ENCODE peak calls at places on chromosomes 1 and 21, in seven cellular contexts. One of them, this sample, is unnamed.

GRCh38 chr1:228347181-228347580 is 59.5 kb downstream of the TRIM11 start:
- DNase-seq in fibroblast of mammary gland: no peak
- DNase-seq in heart left ventricle: peak
- DNase-seq in AG04449: no peak
- DNase-seq in omental fat pad: peak
- DNase-seq in lower lobe of right lung: peak
- DNase-seq in AG09309: no peak
- DNase-seq in this sample: no peak

GRCh38 chr1:4681026-4681425 is 26.6 kb downstream of the AJAP1 start:
- DNase-seq in omental fat pad: no peak
- DNase-seq in AG04449: no peak
- DNase-seq in AG09309: no peak
- DNase-seq in heart left ventricle: no peak
- DNase-seq in lower lobe of right lung: no peak
- DNase-seq in fibroblast of mammary gland: no peak
- DNase-seq in this sample: no peak

GRCh38 chr1:110696818-110697217 is 22.1 kb upstream of the KCNA3 start:
- DNase-seq in heart left ventricle: no peak
- DNase-seq in omental fat pad: no peak
- DNase-seq in AG09309: no peak
- DNase-seq in fibroblast of mammary gland: no peak
- DNase-seq in lower lobe of right lung: no peak
- DNase-seq in AG04449: no peak
- DNase-seq in this sample: no peak

GRCh38 chr1:54884768-54885167 is 2.2 kb downstream of the DHCR24 start:
- DNase-seq in omental fat pad: no peak
- DNase-seq in AG04449: no peak
- DNase-seq in fibroblast of mammary gland: no peak
- DNase-seq in heart left ventricle: no peak
- DNase-seq in AG09309: no peak
- DNase-seq in lower lobe of right lung: no peak
- DNase-seq in this sample: no peak

GRCh38 chr1:23421752-23422312 is 2.7 kb downstream of the TCEA3 start:
- DNase-seq in AG04449: no peak
- DNase-seq in lower lobe of right lung: no peak
- DNase-seq in heart left ventricle: no peak
- DNase-seq in fibroblast of mammary gland: peak
- DNase-seq in omental fat pad: no peak
- DNase-seq in AG09309: no peak
- DNase-seq in this sample: no peak

GRCh38 chr1:227417622-227418245 is 99.4 kb upstream of the CDC42BPA start:
- DNase-seq in fibroblast of mammary gland: peak
- DNase-seq in AG04449: no peak
- DNase-seq in lower lobe of right lung: no peak
- DNase-seq in omental fat pad: no peak
- DNase-seq in heart left ventricle: no peak
- DNase-seq in AG09309: no peak
- DNase-seq in this sample: no peak

GRCh38 chr1:175629318-175629694 is 114.1 kb downstream of the TNR start:
- DNase-seq in omental fat pad: no peak
- DNase-seq in AG04449: no peak
- DNase-seq in fibroblast of mammary gland: no peak
- DNase-seq in lower lobe of right lung: no peak
- DNase-seq in AG09309: no peak
- DNase-seq in heart left ventricle: no peak
- DNase-seq in this sample: no peak

GRCh38 chr1:43885311-43885801 is 48.2 kb upstream of the ARTN start:
- DNase-seq in AG04449: no peak
- DNase-seq in lower lobe of right lung: no peak
- DNase-seq in AG09309: no peak
- DNase-seq in omental fat pad: no peak
- DNase-seq in fibroblast of mammary gland: no peak
- DNase-seq in heart left ventricle: no peak
- DNase-seq in this sample: no peak

GRCh38 chr1:248820041-248820585 is 5.6 kb downstream of the SH3BP5L start:
- DNase-seq in AG04449: no peak
- DNase-seq in fibroblast of mammary gland: no peak
- DNase-seq in heart left ventricle: no peak
- DNase-seq in lower lobe of right lung: no peak
- DNase-seq in omental fat pad: peak
- DNase-seq in AG09309: no peak
- DNase-seq in this sample: no peak

GRCh38 chr1:208227366-208227765 is 16.8 kb downstream of the PLXNA2 start:
- DNase-seq in heart left ventricle: no peak
- DNase-seq in AG09309: no peak
- DNase-seq in AG04449: no peak
- DNase-seq in lower lobe of right lung: no peak
- DNase-seq in omental fat pad: no peak
- DNase-seq in fibroblast of mammary gland: peak
- DNase-seq in this sample: no peak

GRCh38 chr1:7560601-7561181 is 210.4 kb upstream of the VAMP3 start:
- DNase-seq in omental fat pad: no peak
- DNase-seq in AG09309: no peak
- DNase-seq in lower lobe of right lung: no peak
- DNase-seq in heart left ventricle: no peak
- DNase-seq in fibroblast of mammary gland: no peak
- DNase-seq in AG04449: no peak
- DNase-seq in this sample: no peak

GRCh38 chr1:7634841-7635240 is 136.3 kb upstream of the VAMP3 start:
- DNase-seq in omental fat pad: no peak
- DNase-seq in fibroblast of mammary gland: no peak
- DNase-seq in AG04449: no peak
- DNase-seq in AG09309: no peak
- DNase-seq in heart left ventricle: no peak
- DNase-seq in lower lobe of right lung: no peak
- DNase-seq in this sample: no peak

GRCh38 chr21:36976228-36976627 is 9.8 kb upstream of the HLCS start:
- DNase-seq in AG09309: no peak
- DNase-seq in AG04449: no peak
- DNase-seq in lower lobe of right lung: no peak
- DNase-seq in omental fat pad: no peak
- DNase-seq in heart left ventricle: no peak
- DNase-seq in fibroblast of mammary gland: no peak
- DNase-seq in this sample: no peak

GRCh38 chr1:54728027-54728426 is 12.4 kb downstream of the TTC4 start:
- DNase-seq in fibroblast of mammary gland: no peak
- DNase-seq in omental fat pad: no peak
- DNase-seq in heart left ventricle: no peak
- DNase-seq in AG09309: no peak
- DNase-seq in lower lobe of right lung: no peak
- DNase-seq in AG04449: no peak
- DNase-seq in this sample: no peak

DNA sequence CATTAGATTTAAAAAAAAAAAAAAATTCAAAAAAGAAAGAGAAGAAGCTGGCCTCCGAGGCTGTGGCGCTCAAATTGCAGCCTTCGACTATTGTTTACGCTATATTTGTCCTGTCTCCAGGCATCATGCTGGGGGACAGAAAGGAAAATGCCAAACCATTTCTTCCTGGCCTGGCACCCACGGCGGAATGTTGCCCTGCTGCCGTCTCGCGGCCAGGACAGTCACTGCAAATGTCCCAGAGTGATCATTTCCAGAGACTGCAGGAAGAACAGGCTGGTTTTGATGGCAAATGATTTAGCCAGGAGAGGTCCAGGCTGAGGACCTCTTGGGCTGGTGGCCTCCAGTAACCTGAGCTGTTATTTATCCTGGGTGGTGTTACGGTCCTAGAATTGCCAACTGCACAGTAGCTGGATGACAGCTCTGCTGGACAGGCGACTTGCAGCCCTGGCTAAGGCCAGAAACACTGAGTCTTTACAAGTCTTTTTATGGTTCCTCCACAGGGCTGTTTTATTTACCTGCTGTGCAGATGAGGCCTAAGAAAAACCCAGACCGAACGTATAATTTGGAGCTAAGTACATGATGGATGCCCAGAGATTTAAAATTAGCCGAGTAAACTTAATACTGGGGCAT is 30.2 kb upstream of the LRRC38 start:
- DNase-seq in lower lobe of right lung: peak
- DNase-seq in heart left ventricle: peak
- DNase-seq in AG04449: no peak
- DNase-seq in fibroblast of mammary gland: peak
- DNase-seq in omental fat pad: no peak
- DNase-seq in AG09309: no peak
- DNase-seq in this sample: no peak
- TF ChIP-seq CTCF in lower lobe of right lung: peak
- TF ChIP-seq CTCF in heart left ventricle: peak
- TF ChIP-seq CTCF in AG04449: no peak
- TF ChIP-seq CTCF in fibroblast of mammary gland: peak
- TF ChIP-seq CTCF in omental fat pad: no peak
- TF ChIP-seq CTCF in AG09309: no peak
- TF ChIP-seq CTCF in this sample: peak

GRCh38 chr1:224850446-224850845 is 79.0 kb upstream of the DNAH14 start:
- DNase-seq in AG04449: no peak
- DNase-seq in AG09309: no peak
- DNase-seq in omental fat pad: no peak
- DNase-seq in lower lobe of right lung: no peak
- DNase-seq in heart left ventricle: no peak
- DNase-seq in fibroblast of mammary gland: no peak
- DNase-seq in this sample: no peak

GRCh38 chr1:224851210-224851849 is 78.1 kb upstream of the DNAH14 start:
- DNase-seq in fibroblast of mammary gland: peak
- DNase-seq in omental fat pad: peak
- DNase-seq in heart left ventricle: peak
- DNase-seq in lower lobe of right lung: peak
- DNase-seq in AG04449: no peak
- DNase-seq in AG09309: no peak
- DNase-seq in this sample: peak

GRCh38 chr1:224856973-224857372 is 72.5 kb upstream of the DNAH14 start:
- DNase-seq in omental fat pad: no peak
- DNase-seq in lower lobe of right lung: no peak
- DNase-seq in heart left ventricle: no peak
- DNase-seq in AG09309: no peak
- DNase-seq in AG04449: no peak
- DNase-seq in fibroblast of mammary gland: no peak
- DNase-seq in this sample: no peak

GRCh38 chr1:224852901-224853568 is 76.4 kb upstream of the DNAH14 start:
- DNase-seq in AG04449: no peak
- DNase-seq in lower lobe of right lung: no peak
- DNase-seq in heart left ventricle: no peak
- DNase-seq in AG09309: peak
- DNase-seq in omental fat pad: no peak
- DNase-seq in fibroblast of mammary gland: peak
- DNase-seq in this sample: peak

DNA sequence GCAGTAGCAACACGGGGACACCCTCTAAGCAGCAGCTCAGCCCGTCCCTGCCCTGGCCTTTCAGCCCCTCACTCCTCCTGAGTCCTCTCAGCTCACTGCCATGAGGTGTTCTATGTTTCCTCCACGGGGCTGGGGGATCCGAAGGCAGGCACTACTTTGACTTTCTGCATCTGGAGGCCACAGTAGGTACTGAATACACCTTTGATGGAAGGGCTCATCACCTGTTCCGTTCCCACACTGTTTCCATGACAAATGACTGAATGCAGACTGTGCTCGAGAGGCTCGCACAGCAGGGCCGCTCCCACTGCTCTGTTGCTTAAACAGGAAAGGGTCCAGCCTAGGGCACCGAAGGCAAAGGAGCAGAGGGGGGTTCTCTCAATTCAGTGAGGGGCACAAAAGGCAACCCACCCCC is 77.6 kb upstream of the DNAH14 start:
- DNase-seq in omental fat pad: no peak
- DNase-seq in AG09309: no peak
- DNase-seq in AG04449: no peak
- DNase-seq in fibroblast of mammary gland: no peak
- DNase-seq in lower lobe of right lung: no peak
- DNase-seq in heart left ventricle: no peak
- DNase-seq in this sample: no peak
- TF ChIP-seq CTCF in omental fat pad: no peak
- TF ChIP-seq CTCF in AG09309: no peak
- TF ChIP-seq CTCF in AG04449: no peak
- TF ChIP-seq CTCF in fibroblast of mammary gland: no peak
- TF ChIP-seq CTCF in lower lobe of right lung: no peak
- TF ChIP-seq CTCF in heart left ventricle: no peak
- TF ChIP-seq CTCF in this sample: no peak

GRCh38 chr1:150927629-150928028 is 1.5 kb downstream of the SETDB1 start:
- DNase-seq in AG09309: no peak
- DNase-seq in lower lobe of right lung: no peak
- DNase-seq in heart left ventricle: no peak
- DNase-seq in omental fat pad: no peak
- DNase-seq in AG04449: no peak
- DNase-seq in fibroblast of mammary gland: no peak
- DNase-seq in this sample: no peak

GRCh38 chr1:150925080-150925479 is 1.1 kb upstream of the SETDB1 start:
- DNase-seq in fibroblast of mammary gland: no peak
- DNase-seq in AG09309: no peak
- DNase-seq in omental fat pad: no peak
- DNase-seq in heart left ventricle: peak
- DNase-seq in AG04449: no peak
- DNase-seq in lower lobe of right lung: peak
- DNase-seq in this sample: no peak

GRCh38 chr1:150922519-150922975 is 3.6 kb upstream of the SETDB1 start:
- DNase-seq in heart left ventricle: peak
- DNase-seq in lower lobe of right lung: no peak
- DNase-seq in fibroblast of mammary gland: peak
- DNase-seq in AG04449: peak
- DNase-seq in omental fat pad: peak
- DNase-seq in AG09309: peak
- DNase-seq in this sample: peak

GRCh38 chr1:150928286-150928685 is 2.1 kb downstream of the SETDB1 start:
- DNase-seq in AG09309: peak
- DNase-seq in lower lobe of right lung: no peak
- DNase-seq in fibroblast of mammary gland: peak
- DNase-seq in AG04449: no peak
- DNase-seq in heart left ventricle: no peak
- DNase-seq in omental fat pad: no peak
- DNase-seq in this sample: no peak

DNA sequence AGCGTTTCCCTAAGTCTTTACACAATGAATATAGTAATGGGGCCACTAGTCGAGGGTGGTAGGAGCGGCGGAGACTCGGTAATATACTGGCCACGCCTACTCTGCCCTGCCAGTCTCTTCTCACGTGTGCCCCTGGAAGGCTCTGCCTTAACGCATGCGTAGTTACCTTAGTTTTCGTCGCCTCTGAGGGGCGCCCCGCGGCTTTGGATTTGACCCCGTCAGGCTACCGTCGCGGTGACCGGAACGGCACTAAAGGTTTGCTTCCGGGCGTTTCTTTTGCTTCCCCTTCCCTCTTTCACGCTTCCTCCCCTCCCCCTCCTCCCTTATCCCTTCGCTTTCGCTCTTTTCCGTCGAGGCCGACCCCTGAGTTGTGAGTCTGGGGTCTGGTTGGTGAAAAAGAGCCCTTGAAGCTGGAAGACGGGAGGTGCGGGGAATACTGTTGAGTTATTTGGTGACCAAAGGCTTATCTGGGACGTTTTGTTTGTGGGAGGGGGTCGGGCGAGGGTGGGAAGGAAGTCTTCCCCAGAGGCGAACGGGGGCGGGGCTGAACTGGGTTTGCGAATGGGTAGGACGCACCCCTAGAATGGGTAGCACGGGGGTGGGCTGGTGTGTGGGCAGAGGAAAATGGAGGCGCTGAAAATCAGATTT is at the start of gene SETDB1:
- DNase-seq in omental fat pad: peak
- DNase-seq in heart left ventricle: peak
- DNase-seq in fibroblast of mammary gland: peak
- DNase-seq in AG09309: peak
- DNase-seq in AG04449: peak
- DNase-seq in lower lobe of right lung: peak
- DNase-seq in this sample: peak
- TF ChIP-seq CTCF in omental fat pad: no peak
- TF ChIP-seq CTCF in heart left ventricle: peak
- TF ChIP-seq CTCF in fibroblast of mammary gland: no peak
- TF ChIP-seq CTCF in AG09309: no peak
- TF ChIP-seq CTCF in AG04449: peak
- TF ChIP-seq CTCF in lower lobe of right lung: peak
- TF ChIP-seq CTCF in this sample: peak

GRCh38 chr1:22208265-22208972 is 65.5 kb upstream of the WNT4 start:
- DNase-seq in omental fat pad: no peak
- DNase-seq in heart left ventricle: no peak
- DNase-seq in AG09309: no peak
- DNase-seq in AG04449: no peak
- DNase-seq in lower lobe of right lung: no peak
- DNase-seq in fibroblast of mammary gland: no peak
- DNase-seq in this sample: no peak
- TF ChIP-seq CTCF in omental fat pad: no peak
- TF ChIP-seq CTCF in heart left ventricle: no peak
- TF ChIP-seq CTCF in AG09309: no peak
- TF ChIP-seq CTCF in AG04449: no peak
- TF ChIP-seq CTCF in lower lobe of right lung: no peak
- TF ChIP-seq CTCF in fibroblast of mammary gland: no peak
- TF ChIP-seq CTCF in this sample: peak